ENCODE peak calls at places on chromosomes 2 and 18, in nine cellular contexts. K is omental fat pad, T is GM12865, E is choroid plexus epithelial cell, D is HFF-Myc, A is B cell, C is psoas muscle, I is fibroblast of mammary gland, J is fibroblast of the aortic adventitia. O is an unnamed sample.

GRCh38 chr2:179251865-179252264 is 12.8 kb downstream of the SESTD1 start:
- DNase-seq in E (no peak), T (no peak), I (peak), J (peak), K (no peak), A (no peak), C (no peak), D (no peak), O (no peak)

GRCh38 chr2:167764772-167765341 is 482.5 kb downstream of the STK39 start:
- DNase-seq in I (no peak), E (no peak), D (no peak), T (no peak), K (no peak), J (no peak), A (no peak), C (no peak), O (no peak)

GRCh38 chr2:98465456-98466201 is 21.0 kb downstream of the INPP4A start:
- DNase-seq in I (peak), K (no peak), J (peak), C (peak), D (peak), T (peak), E (peak), A (peak), O (no peak)

GRCh38 chr2:101736233-101736632 is 38.7 kb downstream of the MAP4K4 start:
- DNase-seq in D (no peak), I (no peak), A (no peak), E (no peak), T (no peak), C (no peak), K (no peak), J (no peak), O (no peak)

GRCh38 chr2:70123051-70123828 is 36.0 kb downstream of the PCBP1 start:
- DNase-seq in J (peak), T (no peak), A (no peak), C (peak), K (peak), I (peak), D (no peak), E (peak), O (no peak)

GRCh38 chr18:37563810-37564511 is 1.6 kb downstream of the CELF4 start:
- DNase-seq in D (no peak), A (no peak), I (no peak), E (no peak), T (no peak), K (no peak), C (no peak), J (no peak), O (no peak)

GRCh38 chr2:196951973-196952372 is 25.5 kb upstream of the PGAP1 start:
- DNase-seq in J (no peak), A (no peak), K (no peak), D (no peak), C (no peak), T (no peak), I (no peak), E (no peak), O (no peak)

GRCh38 chr2:109666466-109666865 is 52.3 kb downstream of the SOWAHC start:
- DNase-seq in J (no peak), T (no peak), C (no peak), I (no peak), K (no peak), D (no peak), E (no peak), A (no peak), O (no peak)

GRCh38 chr2:16179701-16180402 is 239.5 kb downstream of the MYCN start:
- DNase-seq in I (no peak), A (no peak), C (no peak), T (no peak), K (no peak), J (no peak), D (no peak), E (no peak), O (no peak)

GRCh38 chr2:21317131-21317530 is 193.4 kb downstream of the TDRD15 start:
- DNase-seq in J (no peak), E (peak), C (peak), K (peak), I (peak), A (peak), D (no peak), T (peak), O (no peak)

GRCh38 chr2:144402282-144402681 is 117.6 kb downstream of the ZEB2 start:
- DNase-seq in E (no peak), D (no peak), T (no peak), I (no peak), A (no peak), J (no peak), K (no peak), C (no peak), O (no peak)

GRCh38 chr2:38409136-38409903 is 32.2 kb upstream of the ATL2 start:
- DNase-seq in T (peak), D (no peak), A (no peak), J (peak), E (no peak), I (no peak), K (no peak), C (no peak), O (no peak)

GRCh38 chr18:60246606-60247005 is 126.0 kb downstream of the MC4R start:
- DNase-seq in K (no peak), A (no peak), J (no peak), D (no peak), I (no peak), E (no peak), T (peak), C (no peak), O (no peak)

GRCh38 chr2:37560241-37560848 is 111.1 kb downstream of the CDC42EP3 start:
- DNase-seq in T (no peak), K (no peak), I (no peak), D (no peak), A (no peak), E (no peak), J (no peak), C (no peak), O (no peak)

GRCh38 chr2:206086683-206087350 is 843 bp upstream of the INO80D start:
- DNase-seq in C (no peak), I (peak), J (peak), T (peak), K (no peak), D (no peak), E (peak), A (no peak), O (no peak)

GRCh38 chr18:657311-657997 is at the start of gene TYMS:
- DNase-seq in E (peak), D (peak), J (peak), A (peak), K (no peak), I (peak), T (peak), C (peak), O (no peak)

GRCh38 chr2:158045362-158045761 is 56.3 kb upstream of the UPP2 start:
- DNase-seq in A (no peak), I (no peak), C (no peak), T (peak), D (no peak), K (no peak), E (no peak), J (no peak), O (no peak)

GRCh38 chr2:161416294-161416632 is at the start of gene TBR1:
- DNase-seq in D (no peak), A (no peak), C (no peak), K (no peak), J (no peak), E (no peak), T (no peak), I (no peak), O (no peak)

GRCh38 chr2:241412144-241412543 is 56.1 kb downstream of the FARP2 start:
- DNase-seq in E (peak), K (peak), D (peak), T (no peak), J (peak), I (peak), C (no peak), A (no peak), O (peak)

GRCh38 chr2:171523969-171524401 is 1.7 kb downstream of the CYBRD1 start:
- DNase-seq in A (no peak), K (no peak), T (no peak), D (no peak), I (peak), J (peak), C (no peak), E (peak), O (no peak)

GRCh38 chr2:7994397-7994951 is 687.4 kb upstream of the ID2 start:
- DNase-seq in T (no peak), D (no peak), J (peak), C (no peak), K (no peak), E (no peak), A (no peak), I (no peak), O (no peak)

GRCh38 chr2:8121826-8122505 is 559.9 kb upstream of the ID2 start:
- DNase-seq in C (peak), I (peak), T (no peak), D (no peak), E (peak), K (no peak), A (no peak), J (peak), O (no peak)

GRCh38 chr2:146598791-146599190 is 1246.0 kb upstream of the ACVR2A start:
- DNase-seq in K (no peak), I (no peak), C (no peak), D (no peak), J (no peak), A (no peak), E (peak), T (no peak), O (no peak)

GRCh38 chr2:521853-522530 is 155.2 kb downstream of the TMEM18 start:
- DNase-seq in K (no peak), D (no peak), T (no peak), A (no peak), I (no peak), J (no peak), C (no peak), E (no peak), O (no peak)

GRCh38 chr2:234502285-234502918 is 5.5 kb upstream of the ARL4C start:
- DNase-seq in J (peak), A (no peak), C (no peak), T (no peak), I (peak), E (peak), K (no peak), D (peak), O (peak)

GRCh38 chr2:47344890-47345583 is 57.9 kb upstream of the MSH2 start:
- DNase-seq in J (no peak), C (peak), K (no peak), D (peak), A (no peak), T (no peak), I (peak), E (no peak), O (no peak)

GRCh38 chr2:23546913-23547312 is 161.9 kb downstream of the KLHL29 start:
- DNase-seq in K (no peak), E (no peak), D (no peak), J (no peak), C (no peak), I (no peak), A (no peak), T (no peak), O (no peak)

GRCh38 chr2:23544589-23545295 is 159.8 kb downstream of the KLHL29 start:
- DNase-seq in T (no peak), C (no peak), J (no peak), I (no peak), D (no peak), A (no peak), K (no peak), E (no peak), O (no peak)

GRCh38 chr2:23545811-23546210 is 160.8 kb downstream of the KLHL29 start:
- DNase-seq in C (no peak), J (no peak), E (no peak), K (no peak), A (no peak), D (no peak), I (no peak), T (no peak), O (no peak)

GRCh38 chr2:23547725-23548124 is 162.7 kb downstream of the KLHL29 start:
- DNase-seq in A (no peak), C (no peak), K (no peak), I (no peak), D (no peak), E (no peak), T (no peak), J (no peak), O (no peak)

GRCh38 chr2:23545391-23545790 is 160.4 kb downstream of the KLHL29 start:
- DNase-seq in C (no peak), I (peak), K (no peak), T (no peak), A (no peak), J (peak), E (no peak), D (no peak), O (no peak)
- TF ChIP-seq CTCF in C (no peak), I (no peak), K (no peak), T (no peak), A (no peak), J (peak), E (no peak), D (no peak), O (no peak)

DNA sequence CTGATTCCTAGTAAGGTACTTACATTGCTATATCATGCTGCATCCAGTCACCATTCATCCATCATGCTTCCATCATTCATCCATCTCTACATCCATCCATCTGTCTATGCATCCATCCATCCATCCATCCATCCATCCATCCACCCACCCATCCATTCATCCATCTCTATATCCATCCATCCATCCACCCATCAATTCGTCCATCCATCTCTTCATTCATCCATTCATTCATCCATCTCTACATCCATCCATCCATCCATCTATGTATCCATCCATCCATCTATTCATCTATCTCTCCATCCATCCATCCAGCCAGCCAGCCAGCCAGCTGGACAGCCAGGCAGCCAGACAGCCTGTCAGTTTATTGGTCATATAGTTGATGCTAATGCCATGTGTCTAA is 20.7 kb downstream of the PRKCE start:
- DNase-seq in D (no peak), T (no peak), C (no peak), I (no peak), E (no peak), A (no peak), K (no peak), J (no peak), O (no peak)
- TF ChIP-seq CTCF in D (no peak), T (no peak), C (no peak), I (no peak), E (no peak), A (no peak), K (no peak), J (no peak), O (no peak)

DNA sequence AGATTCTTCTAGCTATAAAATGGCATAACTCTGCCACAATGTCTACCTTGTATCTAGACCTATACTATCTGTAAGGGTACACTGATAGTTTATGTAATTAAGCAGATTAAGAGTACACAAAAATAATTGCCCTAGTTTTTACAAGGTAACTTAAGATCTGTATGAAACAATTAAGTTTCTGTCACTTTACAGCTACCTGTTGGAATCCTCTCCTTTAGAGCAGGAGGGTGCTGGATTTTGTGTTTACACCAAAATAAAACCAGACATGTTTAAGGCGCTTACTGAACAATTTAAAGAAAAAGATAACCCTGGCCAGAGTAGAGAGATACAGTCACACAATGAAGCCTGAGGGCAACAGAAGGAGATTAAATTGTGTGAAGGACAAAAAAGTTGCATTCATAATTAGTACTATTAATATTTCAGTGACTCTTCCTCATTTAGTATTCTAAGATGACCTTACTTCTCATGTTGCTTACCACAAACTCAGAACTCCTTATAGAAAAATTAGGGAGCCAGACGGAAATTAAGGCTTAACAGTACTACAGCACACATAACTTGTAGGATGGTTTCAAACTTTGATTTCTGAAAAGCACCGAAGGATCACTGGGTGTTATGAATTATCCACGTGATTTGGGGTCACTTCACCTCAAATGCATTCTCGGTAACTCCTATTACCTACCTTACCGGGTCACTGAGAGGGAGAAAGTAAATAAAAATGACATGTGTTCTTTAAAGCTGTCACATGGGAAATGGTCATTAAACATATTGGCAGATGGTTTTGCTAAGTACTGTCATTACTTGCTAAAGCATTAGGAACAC is 1.0 kb downstream of the DARS1 start:
- DNase-seq in T (no peak), C (no peak), E (no peak), J (no peak), I (no peak), D (no peak), A (no peak), K (no peak), O (no peak)
- TF ChIP-seq CTCF in T (no peak), C (no peak), E (no peak), J (no peak), I (no peak), D (no peak), A (no peak), K (no peak), O (no peak)

DNA sequence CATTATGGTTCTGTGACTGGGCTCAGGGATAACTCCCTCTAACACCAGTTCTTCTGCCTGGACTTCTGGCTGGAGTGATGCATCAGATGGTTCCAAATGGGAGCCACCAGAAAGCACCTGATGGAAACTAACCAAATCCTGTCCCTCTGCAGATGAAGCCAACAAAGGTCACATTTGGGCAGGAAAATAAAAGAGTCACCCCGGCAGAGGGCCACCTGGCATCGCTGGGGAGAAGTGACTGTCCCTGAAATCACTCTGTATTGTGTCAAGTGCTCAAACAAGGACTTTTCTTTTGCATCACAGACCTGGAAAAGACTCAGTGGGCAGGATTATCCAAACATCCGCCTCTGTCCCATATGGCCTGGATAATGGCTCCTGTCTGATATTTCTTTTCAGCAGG is 47.5 kb downstream of the DNER start:
- DNase-seq in K (no peak), J (no peak), D (no peak), I (no peak), T (no peak), E (no peak), A (no peak), C (no peak), O (no peak)
- TF ChIP-seq CTCF in K (no peak), J (no peak), D (no peak), I (no peak), T (no peak), E (no peak), A (no peak), C (no peak), O (no peak)

GRCh38 chr2:28412625-28413151 is 20.0 kb downstream of the FOSL2 start:
- DNase-seq in C (no peak), E (no peak), D (no peak), J (no peak), T (no peak), K (no peak), A (no peak), I (no peak), O (no peak)

GRCh38 chr2:28411956-28412609 is 19.4 kb downstream of the FOSL2 start:
- DNase-seq in D (no peak), T (no peak), K (no peak), C (no peak), E (no peak), J (no peak), I (no peak), A (no peak), O (no peak)

GRCh38 chr2:28414583-28414982 is 21.9 kb downstream of the FOSL2 start:
- DNase-seq in A (no peak), C (no peak), T (no peak), K (no peak), J (no peak), E (peak), I (no peak), D (no peak), O (no peak)

GRCh38 chr2:28413896-28414290 is 21.2 kb downstream of the FOSL2 start:
- DNase-seq in D (no peak), A (no peak), K (no peak), I (no peak), E (peak), J (no peak), C (no peak), T (no peak), O (no peak)

GRCh38 chr2:28413152-28413895 is 20.7 kb downstream of the FOSL2 start:
- DNase-seq in T (no peak), C (peak), K (no peak), A (no peak), E (peak), D (no peak), J (no peak), I (no peak), O (no peak)
- TF ChIP-seq CTCF in T (no peak), C (peak), K (no peak), A (no peak), E (peak), D (peak), J (no peak), I (no peak), O (no peak)

DNA sequence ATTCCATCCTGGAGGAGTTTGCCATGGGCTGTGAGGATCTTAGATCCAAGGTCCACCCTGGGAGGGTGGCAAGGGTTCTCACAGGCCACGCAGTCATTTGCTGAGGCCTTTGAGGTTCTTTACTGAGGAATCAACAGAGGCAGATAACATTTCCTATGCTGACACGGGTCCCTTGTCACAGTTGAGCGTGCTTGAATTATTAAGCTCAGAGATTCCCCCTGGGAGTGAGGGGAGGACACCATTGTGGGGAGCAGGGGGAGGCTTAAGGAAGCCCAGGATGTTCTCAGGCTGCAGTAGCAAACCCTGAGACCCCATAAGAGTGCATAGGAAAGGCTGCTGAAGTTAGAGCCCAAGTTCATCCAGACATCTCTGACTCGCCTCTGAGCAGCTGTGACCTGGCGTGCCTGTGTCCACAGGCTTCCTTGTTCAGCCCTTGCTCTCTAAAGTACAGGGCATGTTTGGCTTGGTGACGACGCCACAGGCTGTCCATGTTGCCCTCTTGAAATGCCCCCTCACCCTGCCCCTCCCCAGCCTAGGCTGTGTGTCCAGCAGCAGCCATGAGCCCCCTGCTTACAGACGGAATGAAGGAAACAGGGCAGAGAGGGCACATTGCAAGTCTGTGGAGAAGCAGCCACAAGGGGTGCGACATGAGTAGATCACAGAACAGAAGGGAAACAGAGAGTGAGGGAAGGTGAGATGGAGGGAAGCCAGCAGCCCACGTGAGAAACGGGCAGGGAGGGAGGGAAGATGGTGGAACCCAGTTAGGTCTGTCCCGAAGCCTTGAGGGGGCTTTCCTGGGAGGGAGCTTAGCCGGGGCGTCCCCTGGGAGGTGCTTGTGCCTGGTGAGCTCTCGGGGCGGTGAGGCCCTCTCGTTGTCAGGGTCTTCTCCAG is 34.0 kb downstream of the NAPG start:
- DNase-seq in D (no peak), C (peak), J (no peak), T (peak), E (peak), K (no peak), I (no peak), A (peak), O (no peak)
- TF ChIP-seq CTCF in D (no peak), C (no peak), J (no peak), T (no peak), E (no peak), K (no peak), I (no peak), A (no peak), O (no peak)

GRCh38 chr2:74632939-74633312 is 15.2 kb downstream of the M1AP start:
- DNase-seq in C (no peak), D (no peak), T (no peak), J (no peak), A (no peak), I (peak), K (no peak), E (no peak), O (no peak)
- TF ChIP-seq CTCF in C (no peak), D (no peak), T (no peak), J (no peak), A (no peak), I (no peak), K (no peak), E (no peak), O (no peak)

GRCh38 chr18:26017929-26018328 is 72.5 kb downstream of the SS18 start:
- DNase-seq in C (no peak), K (no peak), J (no peak), I (no peak), D (no peak), E (peak), A (no peak), T (peak), O (no peak)
- TF ChIP-seq CTCF in C (no peak), K (no peak), J (no peak), I (no peak), D (no peak), E (no peak), A (no peak), T (no peak), O (no peak)

O was measured in AG09319.